ENCODE peak calls at places on chromosomes 16 and 17, in seven cellular contexts. T is Peyer's patch, B is keratinocyte, U is colonic mucosa, H is HCT116, R is GM23338, M is breast epithelium. G is an unnamed sample.

GRCh38 chr16:15572329-15573001 is 70.5 kb downstream of the MARF1 start:
- DNase-seq in T (no peak), B (no peak), U (peak; percentile 61), H (no peak), R (no peak), M (no peak), G (no peak)

GRCh38 chr16:27703121-27703520 is 153.2 kb downstream of the KATNIP start:
- DNase-seq in T (no peak), B (no peak), U (no peak), H (no peak), R (no peak), M (no peak), G (peak; percentile 3)

GRCh38 chr17:43562679-43563146 is 16.6 kb upstream of the ETV4 start:
- DNase-seq in T (no peak), B (no peak), U (no peak), H (no peak), R (peak; percentile 58), M (no peak), G (no peak)

GRCh38 chr17:83055911-83056582 is 23.4 kb upstream of the METRNL start:
- DNase-seq in T (no peak), B (no peak), U (no peak), H (no peak), R (no peak), M (no peak), G (peak; percentile 53)

GRCh38 chr16:81841709-81842108 is 62.6 kb downstream of the PLCG2 start:
- DNase-seq in T (peak; percentile 58), B (no peak), U (no peak), H (no peak), R (no peak), M (no peak), G (no peak)

GRCh38 chr16:681746-682427 is 1.7 kb downstream of the STUB1 start:
- DNase-seq in T (no peak), B (no peak), U (no peak), H (no peak), R (no peak), M (no peak), G (no peak)

GRCh38 chr16:11100239-11100750 is 155.7 kb downstream of the SOCS1 start:
- DNase-seq in T (peak; percentile 30), B (no peak), U (no peak), H (peak; percentile 23), R (peak; percentile 68), M (peak; percentile 33), G (no peak)

GRCh38 chr17:48374650-48375230 is 55.3 kb downstream of the SKAP1 start:
- DNase-seq in T (no peak), B (no peak), U (peak; percentile 66), H (peak; percentile 63), R (peak; percentile 85), M (no peak), G (no peak)

GRCh38 chr16:86292942-86293341 is 217.4 kb upstream of the FOXF1 start:
- DNase-seq in T (no peak), B (no peak), U (no peak), H (no peak), R (no peak), M (no peak), G (no peak)

GRCh38 chr17:76046064-76046463 is 19.0 kb upstream of the EVPL start:
- DNase-seq in T (no peak), B (no peak), U (no peak), H (no peak), R (no peak), M (no peak), G (no peak)

GRCh38 chr17:338442-339192 is 14.0 kb downstream of the RPH3AL start:
- DNase-seq in T (no peak), B (no peak), U (no peak), H (no peak), R (no peak), M (no peak), G (peak; percentile 65)

GRCh38 chr17:879546-879945 is 97.4 kb downstream of the MRM3 start:
- DNase-seq in T (peak; percentile 52), B (peak; percentile 95), U (peak; percentile 55), H (peak; percentile 89), R (peak; percentile 99), M (peak; percentile 95), G (peak; percentile 90)

GRCh38 chr17:78315355-78316114 is 44.3 kb downstream of the SOCS3 start:
- DNase-seq in T (peak; percentile 35), B (peak; percentile 79), U (peak; percentile 88), H (peak; percentile 88), R (peak; percentile 35), M (peak; percentile 39), G (peak; percentile 89)

GRCh38 chr17:17732892-17733670 is 51.8 kb downstream of the RAI1 start:
- DNase-seq in T (no peak), B (no peak), U (no peak), H (no peak), R (no peak), M (no peak), G (no peak)

GRCh38 chr16:75256059-75256870 is 4.8 kb upstream of the BCAR1 start:
- DNase-seq in T (no peak), B (no peak), U (no peak), H (no peak), R (peak; percentile 67), M (no peak), G (peak; percentile 70)

GRCh38 chr16:50213939-50214519 is 52.3 kb upstream of the ADCY7 start:
- DNase-seq in T (no peak), B (no peak), U (no peak), H (peak; percentile 36), R (peak; percentile 52), M (no peak), G (no peak)

GRCh38 chr17:40297511-40297910 is 9.8 kb downstream of the CDC6 start:
- DNase-seq in T (no peak), B (no peak), U (no peak), H (no peak), R (no peak), M (no peak), G (no peak)
- H3K4me3 ChIP-seq in T (no peak overlapping the region), B (no peak overlapping the region), U (no peak overlapping the region), H (no peak overlapping the region), R (no peak overlapping the region), M (no peak overlapping the region), G (no peak overlapping the region)

DNA sequence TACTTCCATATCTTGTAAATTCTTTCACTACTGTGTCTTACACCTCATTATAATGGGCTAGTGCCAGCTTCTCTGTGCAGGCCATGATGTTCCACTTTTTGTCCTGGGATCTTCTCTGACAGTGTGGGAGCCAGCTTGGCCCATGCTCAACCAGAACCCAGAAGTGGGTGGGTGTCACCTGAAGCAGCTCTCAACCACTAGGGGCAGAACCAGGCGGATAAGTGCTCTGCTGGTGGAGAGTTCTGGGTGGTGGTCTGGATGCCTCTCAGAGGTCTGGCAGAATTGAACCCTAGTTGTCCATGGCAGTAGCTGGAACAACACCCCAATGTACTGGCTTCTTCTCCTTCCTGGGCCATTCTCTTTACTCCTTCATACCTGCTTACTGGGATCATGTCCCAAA is 254.1 kb upstream of the N4BP1 start:
- DNase-seq in T (no peak), B (no peak), U (no peak), H (no peak), R (peak; percentile 41), M (no peak), G (no peak)
- TF ChIP-seq CTCF in T (no peak), B (no peak), U (no peak), H (peak; percentile 51), R (peak; percentile 49), M (no peak), G (no peak)

DNA sequence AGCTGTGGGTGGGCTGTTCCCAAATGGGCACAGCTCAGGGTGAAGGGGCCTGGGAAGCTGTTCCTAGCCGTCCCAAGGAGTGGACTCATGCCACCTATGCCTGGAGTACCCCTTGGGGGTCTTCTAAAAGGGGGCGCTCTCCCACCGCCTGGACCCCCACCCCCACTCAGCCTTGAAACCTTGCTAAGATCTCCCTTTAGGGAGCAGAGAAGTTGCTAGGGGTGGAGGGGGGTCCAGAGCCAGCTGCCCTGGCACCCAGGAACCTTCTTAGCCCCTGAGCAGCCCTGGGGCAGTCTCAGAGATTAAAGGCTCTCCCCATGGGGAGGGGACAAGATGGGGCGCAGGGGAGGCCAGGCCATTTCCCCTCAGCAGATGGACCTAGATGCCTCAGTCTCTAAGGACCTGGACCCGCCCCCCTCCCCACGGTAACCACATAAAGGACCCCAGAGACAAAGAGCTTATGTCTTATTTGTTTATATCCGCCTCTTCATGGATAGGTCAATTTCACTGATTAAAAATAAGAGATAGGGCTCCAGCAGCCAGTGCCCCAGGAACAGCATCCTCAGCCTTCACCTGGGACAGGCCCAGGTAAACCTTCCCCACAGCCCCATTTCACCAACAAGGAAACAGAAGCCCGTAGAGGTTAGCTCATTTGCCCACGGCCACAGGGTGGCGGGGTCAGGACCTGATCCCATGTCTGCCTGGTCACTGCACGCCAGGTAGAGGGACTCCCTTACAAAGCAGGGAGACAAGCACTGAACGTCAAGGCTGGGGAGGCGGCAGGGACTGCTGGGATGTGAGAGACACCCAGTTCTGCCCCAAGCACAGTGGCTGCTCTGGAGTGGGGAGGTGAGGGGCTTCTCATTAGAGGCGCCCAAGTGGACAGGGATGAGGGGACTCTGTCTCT is 3.4 kb downstream of the MTSS2 start:
- DNase-seq in T (no peak), B (no peak), U (no peak), H (no peak), R (peak; percentile 52), M (no peak), G (no peak)
- H3K4me3 ChIP-seq in T (no peak overlapping the region), B (peak overlapping the region; percentile 38), U (no peak overlapping the region), H (no peak overlapping the region), R (no peak overlapping the region), M (peak overlapping the region; percentile 54), G (peak overlapping the region; percentile 73)

GRCh38 chr16:55508941-55509920 is at the start of gene LPCAT2:
- DNase-seq in T (peak; percentile 28), B (no peak), U (peak; percentile 94), H (peak; percentile 71), R (peak; percentile 96), M (peak; percentile 69), G (peak; percentile 95)
- TF ChIP-seq CTCF in T (no peak), B (no peak), U (no peak), H (no peak), R (no peak), M (no peak), G (no peak)

DNA sequence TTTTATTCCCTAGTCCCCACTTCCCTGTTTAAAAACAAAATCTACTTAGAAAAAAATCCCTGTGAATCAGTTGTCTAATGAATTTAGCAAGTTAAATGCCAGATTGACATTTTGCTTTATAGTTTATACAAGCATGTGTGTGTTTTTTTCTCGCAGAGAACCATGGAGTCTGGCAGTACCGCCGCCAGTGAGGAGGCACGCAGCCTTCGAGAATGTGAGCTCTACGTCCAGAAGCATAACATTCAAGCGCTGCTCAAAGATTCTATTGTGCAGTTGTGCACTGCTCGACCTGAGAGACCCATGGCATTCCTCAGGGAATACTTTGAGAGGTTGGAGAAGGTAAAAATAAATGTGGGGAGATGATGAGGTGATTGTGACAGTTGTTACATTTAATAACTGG is 3.0 kb downstream of the PRKAR1A start:
- DNase-seq in T (no peak), B (no peak), U (no peak), H (no peak), R (no peak), M (no peak), G (no peak)
- H3K4me3 ChIP-seq in T (no peak overlapping the region), B (no peak overlapping the region), U (no peak overlapping the region), H (no peak overlapping the region), R (peak overlapping the region; percentile 91), M (peak overlapping the region; percentile 84), G (peak overlapping the region; percentile 86)